ENCODE peak calls at places on chromosomes 1 and 21, in ten cellular contexts. D, V, Y, Z, S, M, R, U, F and X are unnamed samples.

GRCh38 chr1:111725192-111725591 is 14.0 kb downstream of the INKA2 start:
- ATAC-seq in F (no peak), D (peak), V (no peak), U (no peak), R (no peak), Z (no peak), M (peak), S (no peak), Y (no peak), X (no peak)

GRCh38 chr1:157496121-157496526 is 56.2 kb downstream of the FCRL5 start:
- ATAC-seq in U (peak), D (peak), S (peak), M (peak), Y (peak), R (peak), F (peak), Z (peak), V (peak), X (peak)

GRCh38 chr1:168636642-168637111 is 60.3 kb downstream of the XCL1 start:
- ATAC-seq in V (peak), D (peak), R (no peak), Z (peak), Y (peak), M (no peak), F (no peak), S (no peak), U (no peak), X (peak)

GRCh38 chr1:226711976-226712778 is 26.9 kb downstream of the ITPKB start:
- ATAC-seq in V (no peak), S (peak), Z (no peak), M (peak), R (peak), U (peak), F (peak), Y (peak), D (peak), X (no peak)

GRCh38 chr21:28018741-28019669 is 973.7 kb downstream of the LTN1 start:
- ATAC-seq in M (no peak), V (no peak), Y (peak), F (peak), U (no peak), S (no peak), R (no peak), Z (peak), D (no peak), X (peak)

GRCh38 chr1:21655748-21656147 is 13.4 kb downstream of the RAP1GAP start:
- ATAC-seq in R (no peak), U (no peak), S (no peak), D (no peak), V (no peak), Y (peak), Z (no peak), M (no peak), F (no peak), X (peak)

GRCh38 chr1:118325545-118326225 is 140.7 kb upstream of the SPAG17 start:
- ATAC-seq in M (no peak), Z (no peak), V (no peak), U (no peak), S (no peak), D (no peak), R (no peak), Y (no peak), F (no peak), X (no peak)

GRCh38 chr1:197519741-197520334 is 251.8 kb downstream of the CRB1 start:
- ATAC-seq in Z (no peak), Y (no peak), R (no peak), S (no peak), F (peak), M (no peak), U (no peak), V (no peak), D (no peak), X (peak)

GRCh38 chr1:119380304-119380703 is 11.7 kb downstream of the HAO2 start:
- ATAC-seq in V (no peak), D (no peak), Y (no peak), R (no peak), F (no peak), M (no peak), Z (no peak), U (no peak), S (no peak), X (no peak)

GRCh38 chr1:9278114-9278513 is 14.6 kb upstream of the SPSB1 start:
- ATAC-seq in F (no peak), V (no peak), R (no peak), U (no peak), Z (no peak), M (no peak), S (no peak), D (peak), Y (no peak), X (no peak)

GRCh38 chr1:110672753-110673108 is 2.0 kb downstream of the KCNA3 start:
- ATAC-seq in R (peak), F (peak), D (no peak), V (no peak), M (peak), Y (peak), Z (peak), S (peak), U (peak), X (no peak)

GRCh38 chr1:23895082-23895481 is 18.1 kb downstream of the CNR2 start:
- ATAC-seq in M (no peak), U (no peak), Y (peak), Z (peak), R (no peak), S (no peak), D (peak), F (no peak), V (no peak), X (no peak)

GRCh38 chr21:36557316-36557715 is 77.4 kb upstream of the CLDN14 start:
- ATAC-seq in S (no peak), D (no peak), M (no peak), Y (no peak), U (no peak), R (no peak), Z (no peak), F (no peak), V (no peak), X (no peak)

GRCh38 chr1:11648039-11648438 is 6.2 kb downstream of the FBXO2 start:
- ATAC-seq in V (no peak), D (peak), Z (no peak), U (no peak), F (no peak), M (no peak), S (no peak), Y (no peak), R (no peak), X (no peak)

GRCh38 chr1:27005648-27006496 is 6.8 kb downstream of the TENT5B start:
- ATAC-seq in U (no peak), V (peak), Z (no peak), F (no peak), S (no peak), R (no peak), M (no peak), Y (peak), D (no peak), X (no peak)

GRCh38 chr1:33606272-33606671 is 133.8 kb downstream of the ZSCAN20 start:
- ATAC-seq in Y (no peak), V (no peak), R (no peak), M (no peak), F (no peak), S (no peak), U (no peak), D (peak), Z (peak), X (no peak)

GRCh38 chr1:50421366-50421748 is 1.9 kb downstream of the DMRTA2 start:
- ATAC-seq in D (no peak), R (no peak), S (no peak), F (no peak), Y (no peak), V (no peak), Z (no peak), U (no peak), M (no peak), X (no peak)

GRCh38 chr1:44357710-44358109 is 2.7 kb upstream of the ERI3 start:
- ATAC-seq in S (no peak), U (no peak), V (no peak), Z (no peak), D (no peak), R (no peak), F (no peak), Y (no peak), M (no peak), X (no peak)

GRCh38 chr1:109216662-109217061 is 2.9 kb downstream of the SARS1 start:
- ATAC-seq in R (no peak), V (no peak), M (no peak), F (no peak), D (no peak), U (no peak), Z (no peak), S (no peak), Y (no peak), X (no peak)